ENCODE peak calls at places on chromosomes 7 and 10, in seven cellular contexts. One of them, this sample, is unnamed. For H3K9me2 and H3K4me1, the result is how much of the 10 kb centered on the place peaks cover.

GRCh38 chr10:14563359-14563758 is 211.3 kb downstream of the FAM107B start:
- DNase-seq in HCT116: no peak
- DNase-seq in PC-3: no peak
- DNase-seq in GM23248: no peak
- DNase-seq in MM.1S: no peak
- DNase-seq in hepatocyte: no peak
- DNase-seq in GM23338: no peak
- DNase-seq in this sample: no peak

GRCh38 chr7:22781230-22781711 is 41.4 kb downstream of the TOMM7 start:
- DNase-seq in GM23248: peak
- DNase-seq in MM.1S: no peak
- DNase-seq in GM23338: no peak
- DNase-seq in HCT116: no peak
- DNase-seq in PC-3: no peak
- DNase-seq in hepatocyte: no peak
- DNase-seq in this sample: no peak

GRCh38 chr7:131883769-131884168 is 327.3 kb upstream of the PODXL start:
- DNase-seq in hepatocyte: no peak
- DNase-seq in GM23248: no peak
- DNase-seq in HCT116: no peak
- DNase-seq in PC-3: no peak
- DNase-seq in MM.1S: no peak
- DNase-seq in GM23338: no peak
- DNase-seq in this sample: no peak

GRCh38 chr7:14717711-14718304 is 184.7 kb downstream of the DGKB start:
- DNase-seq in MM.1S: no peak
- DNase-seq in GM23338: peak
- DNase-seq in PC-3: peak
- DNase-seq in GM23248: peak
- DNase-seq in hepatocyte: peak
- DNase-seq in HCT116: no peak
- DNase-seq in this sample: no peak

GRCh38 chr7:6502886-6503285 is 48.4 kb downstream of the GRID2IP start:
- DNase-seq in PC-3: no peak
- DNase-seq in GM23338: no peak
- DNase-seq in HCT116: no peak
- DNase-seq in GM23248: no peak
- DNase-seq in hepatocyte: no peak
- DNase-seq in MM.1S: no peak
- DNase-seq in this sample: no peak

GRCh38 chr7:29442146-29442545 is 121.5 kb upstream of the PRR15 start:
- DNase-seq in MM.1S: no peak
- DNase-seq in GM23248: peak
- DNase-seq in HCT116: peak
- DNase-seq in hepatocyte: no peak
- DNase-seq in GM23338: peak
- DNase-seq in PC-3: peak
- DNase-seq in this sample: no peak

GRCh38 chr7:101138149-101138870 is 11.4 kb downstream of the SERPINE1 start:
- DNase-seq in hepatocyte: peak
- DNase-seq in HCT116: peak
- DNase-seq in GM23338: peak
- DNase-seq in PC-3: peak
- DNase-seq in MM.1S: peak
- DNase-seq in GM23248: peak
- DNase-seq in this sample: peak

GRCh38 chr10:101282937-101283336 is 53.7 kb upstream of the LBX1 start:
- DNase-seq in HCT116: no peak
- DNase-seq in GM23338: peak
- DNase-seq in MM.1S: no peak
- DNase-seq in GM23248: no peak
- DNase-seq in PC-3: no peak
- DNase-seq in hepatocyte: no peak
- DNase-seq in this sample: no peak

GRCh38 chr7:41969713-41970112 is 266.8 kb upstream of the INHBA start:
- DNase-seq in GM23338: no peak
- DNase-seq in GM23248: peak
- DNase-seq in HCT116: no peak
- DNase-seq in PC-3: no peak
- DNase-seq in hepatocyte: no peak
- DNase-seq in MM.1S: no peak
- DNase-seq in this sample: no peak

GRCh38 chr7:77863860-77864259 is 65.3 kb downstream of the PHTF2 start:
- DNase-seq in GM23338: no peak
- DNase-seq in MM.1S: no peak
- DNase-seq in PC-3: no peak
- DNase-seq in hepatocyte: no peak
- DNase-seq in GM23248: no peak
- DNase-seq in HCT116: no peak
- DNase-seq in this sample: no peak

GRCh38 chr10:68560916-68561691 is 967 bp downstream of the TET1 start:
- DNase-seq in MM.1S: peak
- DNase-seq in PC-3: no peak
- DNase-seq in GM23338: peak
- DNase-seq in HCT116: no peak
- DNase-seq in hepatocyte: peak
- DNase-seq in GM23248: peak
- DNase-seq in this sample: no peak

GRCh38 chr7:138245682-138246081 is 169.4 kb downstream of the AKR1D1 start:
- DNase-seq in HCT116: no peak
- DNase-seq in MM.1S: no peak
- DNase-seq in GM23338: no peak
- DNase-seq in PC-3: no peak
- DNase-seq in GM23248: no peak
- DNase-seq in hepatocyte: peak
- DNase-seq in this sample: no peak

GRCh38 chr7:101817031-101817929 is at the start of gene CUX1:
- DNase-seq in GM23248: peak
- DNase-seq in GM23338: peak
- DNase-seq in HCT116: no peak
- DNase-seq in hepatocyte: peak
- DNase-seq in MM.1S: peak
- DNase-seq in PC-3: peak
- DNase-seq in this sample: peak

GRCh38 chr10:76491216-76491615 is 1059.8 kb downstream of the LRMDA start:
- DNase-seq in hepatocyte: no peak
- DNase-seq in GM23248: no peak
- DNase-seq in HCT116: no peak
- DNase-seq in MM.1S: no peak
- DNase-seq in PC-3: no peak
- DNase-seq in GM23338: no peak
- DNase-seq in this sample: no peak

GRCh38 chr7:76016191-76016947 is 22.0 kb upstream of the TMEM120A start:
- DNase-seq in PC-3: no peak
- DNase-seq in hepatocyte: no peak
- DNase-seq in GM23338: no peak
- DNase-seq in GM23248: no peak
- DNase-seq in MM.1S: no peak
- DNase-seq in HCT116: no peak
- DNase-seq in this sample: no peak

GRCh38 chr7:94763268-94763667 is 107.3 kb upstream of the SGCE start:
- DNase-seq in PC-3: no peak
- DNase-seq in GM23338: no peak
- DNase-seq in GM23248: no peak
- DNase-seq in HCT116: no peak
- DNase-seq in hepatocyte: no peak
- DNase-seq in MM.1S: no peak
- DNase-seq in this sample: no peak

GRCh38 chr7:98398567-98399372 is 2.1 kb downstream of the BAIAP2L1 start:
- DNase-seq in MM.1S: no peak
- DNase-seq in hepatocyte: peak
- DNase-seq in GM23338: peak
- DNase-seq in HCT116: no peak
- DNase-seq in GM23248: peak
- DNase-seq in PC-3: peak
- DNase-seq in this sample: peak

GRCh38 chr7:14805105-14805719 is 97.3 kb downstream of the DGKB start:
- DNase-seq in GM23338: no peak
- DNase-seq in MM.1S: no peak
- DNase-seq in GM23248: no peak
- DNase-seq in PC-3: no peak
- DNase-seq in HCT116: no peak
- DNase-seq in hepatocyte: no peak
- DNase-seq in this sample: no peak

GRCh38 chr7:149664666-149665065 is 108.7 kb downstream of the ZNF467 start:
- DNase-seq in HCT116: peak
- DNase-seq in PC-3: no peak
- DNase-seq in MM.1S: no peak
- DNase-seq in GM23338: no peak
- DNase-seq in GM23248: no peak
- DNase-seq in hepatocyte: no peak
- DNase-seq in this sample: no peak

GRCh38 chr10:113945075-113945686 is 90.7 kb downstream of the NHLRC2 start:
- DNase-seq in GM23338: no peak
- DNase-seq in MM.1S: no peak
- DNase-seq in PC-3: peak
- DNase-seq in hepatocyte: peak
- DNase-seq in HCT116: peak
- DNase-seq in GM23248: peak
- DNase-seq in this sample: peak

GRCh38 chr7:137325927-137326326 is 17.6 kb downstream of the PTN start:
- DNase-seq in PC-3: no peak
- DNase-seq in GM23248: no peak
- DNase-seq in HCT116: no peak
- DNase-seq in MM.1S: no peak
- DNase-seq in GM23338: no peak
- DNase-seq in hepatocyte: peak
- DNase-seq in this sample: no peak

GRCh38 chr10:132547421-132547861 is 9.9 kb downstream of the INPP5A start:
- DNase-seq in HCT116: no peak
- DNase-seq in PC-3: no peak
- DNase-seq in GM23248: no peak
- DNase-seq in GM23338: no peak
- DNase-seq in MM.1S: no peak
- DNase-seq in hepatocyte: no peak
- DNase-seq in this sample: no peak

GRCh38 chr7:5419523-5420107 is 4.0 kb downstream of the TNRC18 start:
- DNase-seq in MM.1S: no peak
- DNase-seq in GM23248: peak
- DNase-seq in hepatocyte: no peak
- DNase-seq in HCT116: no peak
- DNase-seq in GM23338: peak
- DNase-seq in PC-3: peak
- DNase-seq in this sample: peak

GRCh38 chr10:86255405-86256251 is 111.0 kb downstream of the GRID1 start:
- DNase-seq in MM.1S: no peak
- DNase-seq in hepatocyte: no peak
- DNase-seq in GM23338: no peak
- DNase-seq in HCT116: no peak
- DNase-seq in PC-3: no peak
- DNase-seq in GM23248: no peak
- DNase-seq in this sample: no peak
- H3K9me2 ChIP-seq in MM.1S: under half
- H3K9me2 ChIP-seq in hepatocyte: under half
- H3K9me2 ChIP-seq in GM23338: under half
- H3K9me2 ChIP-seq in HCT116: under half
- H3K9me2 ChIP-seq in PC-3: under half
- H3K9me2 ChIP-seq in GM23248: under half
- H3K9me2 ChIP-seq in this sample: under half

DNA sequence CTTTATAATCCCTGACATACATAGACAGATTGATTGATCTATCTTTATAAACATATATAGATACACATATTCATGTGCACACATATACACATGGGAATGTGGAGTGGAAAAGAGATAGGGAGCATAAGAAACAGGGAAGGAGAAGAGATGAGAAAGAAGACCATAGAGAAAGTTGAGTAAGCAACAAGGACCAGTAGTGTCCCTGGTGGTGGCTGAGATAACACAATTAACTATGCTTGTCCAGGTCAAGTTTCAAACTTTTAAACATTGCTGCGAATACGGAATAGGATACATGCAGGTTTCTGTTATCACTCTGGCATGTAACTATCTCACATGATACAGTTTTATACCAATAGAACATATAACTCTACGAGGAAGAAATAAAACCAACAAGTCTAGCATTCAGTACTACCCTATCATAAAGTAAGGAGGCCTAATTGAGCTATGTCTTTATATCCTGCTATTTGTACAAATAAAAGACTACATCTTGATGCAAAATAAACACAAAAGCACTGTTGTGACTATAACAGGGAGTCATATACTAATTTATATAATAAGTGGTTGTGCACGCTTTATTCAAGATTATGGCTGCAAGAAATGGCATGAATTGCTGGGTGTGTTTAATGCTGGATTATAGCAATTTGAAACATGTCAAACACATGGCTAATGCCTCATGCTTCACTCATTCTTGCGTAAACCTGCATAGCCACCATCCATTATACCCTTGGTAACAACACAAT is 8.0 kb downstream of the FOXP2 start:
- DNase-seq in HCT116: peak
- DNase-seq in MM.1S: no peak
- DNase-seq in GM23338: peak
- DNase-seq in GM23248: peak
- DNase-seq in PC-3: peak
- DNase-seq in hepatocyte: no peak
- DNase-seq in this sample: no peak
- H3K4me2 ChIP-seq in HCT116: no peak
- H3K4me2 ChIP-seq in MM.1S: peak
- H3K4me2 ChIP-seq in GM23338: no peak
- H3K4me2 ChIP-seq in GM23248: no peak
- H3K4me2 ChIP-seq in PC-3: no peak
- H3K4me2 ChIP-seq in hepatocyte: no peak
- H3K4me2 ChIP-seq in this sample: no peak

GRCh38 chr10:103838095-103838395 is 17.3 kb downstream of the SH3PXD2A start:
- DNase-seq in GM23248: no peak
- DNase-seq in PC-3: no peak
- DNase-seq in MM.1S: no peak
- DNase-seq in GM23338: no peak
- DNase-seq in HCT116: no peak
- DNase-seq in hepatocyte: no peak
- DNase-seq in this sample: no peak
- H3K4me1 ChIP-seq in GM23248: under half
- H3K4me1 ChIP-seq in PC-3: under half
- H3K4me1 ChIP-seq in MM.1S: under half
- H3K4me1 ChIP-seq in GM23338: under half
- H3K4me1 ChIP-seq in HCT116: under half
- H3K4me1 ChIP-seq in hepatocyte: half or more
- H3K4me1 ChIP-seq in this sample: under half

GRCh38 chr7:52184006-52184703 is 851.3 kb upstream of the POM121L12 start:
- DNase-seq in hepatocyte: no peak
- DNase-seq in GM23338: no peak
- DNase-seq in PC-3: no peak
- DNase-seq in GM23248: no peak
- DNase-seq in HCT116: no peak
- DNase-seq in MM.1S: no peak
- DNase-seq in this sample: no peak
- H3K9me2 ChIP-seq in hepatocyte: under half
- H3K9me2 ChIP-seq in GM23338: under half
- H3K9me2 ChIP-seq in PC-3: under half
- H3K9me2 ChIP-seq in GM23248: under half
- H3K9me2 ChIP-seq in HCT116: under half
- H3K9me2 ChIP-seq in MM.1S: under half
- H3K9me2 ChIP-seq in this sample: under half

DNA sequence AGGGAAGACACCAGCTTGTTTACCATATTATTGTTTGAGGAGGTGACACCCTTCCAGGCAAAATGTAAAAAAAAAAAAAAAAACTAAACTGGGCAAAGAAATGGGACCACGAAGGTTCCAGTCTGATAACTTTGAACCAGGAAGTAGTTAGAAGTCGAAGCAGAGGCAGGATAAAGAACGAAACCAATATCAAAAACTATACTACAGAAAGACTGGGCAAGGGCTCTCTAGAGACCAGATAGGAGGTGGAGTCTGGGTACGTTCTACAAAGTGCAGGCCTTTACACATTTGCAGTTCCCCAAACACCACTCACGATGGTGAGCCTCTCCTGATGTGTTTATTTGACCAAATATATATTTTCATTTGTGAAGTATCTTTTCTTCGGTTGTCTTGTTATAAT is 125.7 kb upstream of the CDK1 start:
- DNase-seq in hepatocyte: no peak
- DNase-seq in GM23338: no peak
- DNase-seq in HCT116: no peak
- DNase-seq in MM.1S: no peak
- DNase-seq in PC-3: no peak
- DNase-seq in GM23248: no peak
- DNase-seq in this sample: no peak
- H3K4me2 ChIP-seq in hepatocyte: no peak
- H3K4me2 ChIP-seq in GM23338: no peak
- H3K4me2 ChIP-seq in HCT116: no peak
- H3K4me2 ChIP-seq in MM.1S: no peak
- H3K4me2 ChIP-seq in PC-3: no peak
- H3K4me2 ChIP-seq in GM23248: no peak
- H3K4me2 ChIP-seq in this sample: no peak

This sample was measured in PC-9.